ENCODE peak calls at places on chromosomes 5 and 9, in eight cellular contexts. G is AG09319; Y is astrocyte of the cerebellum; L is SJSA1; C is endothelial cell; E is naive thymus-derived CD8-positive, alpha-beta T cell; B is head of caudate nucleus; U is stimulated activated CD4-positive, alpha-beta T cell treated with anti-CD3 and anti-CD28 coated beads, Interleukin-2, amount 100 ng/mL, for 48 hours. H is an unnamed sample.
A peak's percentile ranks its signal among the peaks of the same experiment; 100 is the strongest.

GRCh38 chr9:3939820-3940219 is 360.0 kb downstream of the GLIS3 start:
- DNase-seq in L (no peak), C (no peak), Y (no peak), G (no peak), B (no peak), U (no peak), E (no peak), H (no peak)

GRCh38 chr9:16726718-16727451 is 143.6 kb downstream of the BNC2 start:
- DNase-seq in G (peak; percentile 32), E (no peak), C (peak; percentile 82), L (peak; percentile 71), U (no peak), Y (peak; percentile 55), B (peak; percentile 5), H (peak; percentile 92)

GRCh38 chr9:15837079-15837679 is 284.3 kb downstream of the CCDC171 start:
- DNase-seq in L (peak; percentile 27), G (peak; percentile 12), Y (peak; percentile 48), B (no peak), U (peak; percentile 21), E (no peak), C (peak; percentile 49), H (no peak)

GRCh38 chr5:121055586-121055985 is 591.5 kb downstream of the PRR16 start:
- DNase-seq in U (no peak), B (no peak), G (no peak), E (no peak), L (no peak), Y (no peak), C (no peak), H (no peak)

GRCh38 chr5:127015716-127016115 is 14.6 kb downstream of the MARCHF3 start:
- DNase-seq in U (no peak), C (no peak), B (no peak), E (no peak), G (no peak), L (no peak), Y (no peak), H (no peak)

GRCh38 chr5:121949885-121950284 is 11.9 kb upstream of the SRFBP1 start:
- DNase-seq in U (no peak), L (no peak), B (no peak), C (peak; percentile 49), Y (peak; percentile 47), G (no peak), E (no peak), H (peak; percentile 28)

GRCh38 chr5:11904270-11904906 is at the start of gene CTNND2:
- DNase-seq in U (no peak), Y (peak; percentile 73), E (no peak), G (no peak), C (peak; percentile 71), B (peak; percentile 30), L (no peak), H (peak; percentile 53)

GRCh38 chr5:115379622-115380344 is 83.3 kb upstream of the CCDC112 start:
- DNase-seq in B (no peak), L (no peak), Y (no peak), C (no peak), G (no peak), E (no peak), U (no peak), H (no peak)

GRCh38 chr9:113228130-113228665 is 6.9 kb downstream of the SLC31A1 start:
- DNase-seq in E (peak; percentile 11), Y (no peak), U (no peak), B (no peak), L (no peak), G (no peak), C (no peak), H (no peak)

GRCh38 chr5:154274828-154275185 is 84.3 kb downstream of the GALNT10 start:
- DNase-seq in C (no peak), B (no peak), L (peak; percentile 24), U (no peak), Y (no peak), G (no peak), E (no peak), H (no peak)

GRCh38 chr5:21680196-21680595 is 1172.9 kb downstream of the CDH12 start:
- DNase-seq in Y (peak; percentile 91), L (no peak), U (no peak), C (no peak), G (no peak), B (no peak), E (no peak), H (no peak)

GRCh38 chr9:87035868-87036267 is 88.6 kb upstream of the GAS1 start:
- DNase-seq in U (no peak), B (no peak), Y (no peak), L (no peak), G (no peak), C (no peak), E (no peak), H (no peak)

GRCh38 chr9:94746541-94747505 is 20.3 kb downstream of the AOPEP start:
- DNase-seq in G (no peak), U (no peak), L (no peak), B (no peak), Y (no peak), E (no peak), C (no peak), H (no peak)

GRCh38 chr5:125049721-125050357 is 303.4 kb upstream of the ZNF608 start:
- DNase-seq in C (no peak), L (no peak), U (no peak), G (no peak), E (no peak), B (no peak), Y (no peak), H (no peak)

GRCh38 chr5:122126177-122126701 is 3.1 kb upstream of the ZNF474 start:
- DNase-seq in B (no peak), Y (peak; percentile 64), G (peak; percentile 36), U (no peak), L (peak; percentile 49), E (no peak), C (no peak), H (no peak)

GRCh38 chr9:115126406-115126805 is 8.4 kb upstream of the TNC start:
- DNase-seq in Y (no peak), C (no peak), G (no peak), L (no peak), E (no peak), B (no peak), U (no peak), H (no peak)

GRCh38 chr5:171371326-171371725 is 16.3 kb upstream of the NPM1 start:
- DNase-seq in B (no peak), Y (no peak), G (no peak), C (no peak), E (no peak), U (no peak), L (no peak), H (peak; percentile 62)

GRCh38 chr5:162372265-162372664 is 304.7 kb downstream of the GABRG2 start:
- DNase-seq in L (no peak), G (no peak), U (no peak), Y (no peak), C (no peak), B (no peak), E (no peak), H (no peak)

GRCh38 chr5:126003309-126003708 is 419.9 kb upstream of the GRAMD2B start:
- DNase-seq in Y (peak; percentile 99), L (no peak), E (no peak), C (no peak), U (no peak), G (peak; percentile 49), B (no peak), H (peak; percentile 12)

GRCh38 chr5:141835928-141836667 is 42.1 kb downstream of the PCDH1 start:
- DNase-seq in G (no peak), C (no peak), E (no peak), U (no peak), B (no peak), L (no peak), Y (no peak), H (no peak)

GRCh38 chr9:124012368-124013262 is 1.0 kb downstream of the LHX2 start:
- DNase-seq in U (no peak), Y (no peak), G (no peak), E (no peak), B (no peak), L (no peak), C (no peak), H (peak; percentile 74)

GRCh38 chr9:134057751-134058701 is 9.8 kb downstream of the BRD3 start:
- DNase-seq in E (no peak), U (no peak), G (no peak), B (no peak), C (no peak), L (no peak), Y (no peak), H (no peak)

GRCh38 chr9:36110434-36110833 is 26.1 kb upstream of the GLIPR2 start:
- DNase-seq in Y (no peak), L (no peak), U (no peak), B (no peak), G (no peak), E (no peak), C (no peak), H (no peak)

GRCh38 chr9:133986774-133987454 is 5.2 kb downstream of the VAV2 start:
- DNase-seq in C (no peak), E (no peak), B (no peak), U (no peak), L (no peak), G (no peak), Y (no peak), H (no peak)

GRCh38 chr5:76397200-76397599 is 5.9 kb upstream of the IQGAP2 start:
- DNase-seq in C (no peak), Y (no peak), B (no peak), L (no peak), G (no peak), U (no peak), E (no peak), H (no peak)

GRCh38 chr5:178339272-178339671 is 106.7 kb upstream of the PHYKPL start:
- DNase-seq in G (no peak), E (no peak), L (no peak), Y (no peak), B (no peak), U (no peak), C (no peak), H (no peak)

GRCh38 chr5:98157368-98157767 is 616.1 kb upstream of the RGMB start:
- DNase-seq in Y (no peak), E (no peak), B (no peak), L (no peak), U (no peak), G (no peak), C (no peak), H (no peak)

GRCh38 chr5:543755-544674 is 19.8 kb upstream of the SLC9A3 start:
- DNase-seq in Y (no peak), L (no peak), E (no peak), G (no peak), B (peak; percentile 8), C (no peak), U (peak; percentile 22), H (peak; percentile 60)

GRCh38 chr5:176446884-176447537 is 1.2 kb upstream of the FAF2 start:
- DNase-seq in C (peak; percentile 15), E (peak; percentile 14), G (no peak), U (no peak), B (no peak), Y (no peak), L (no peak), H (no peak)

GRCh38 chr9:120475341-120475740 is 104.6 kb downstream of the CDK5RAP2 start:
- DNase-seq in E (no peak), U (no peak), L (no peak), Y (peak; percentile 29), C (no peak), B (no peak), G (peak; percentile 91), H (no peak)

H was measured in posterior cingulate gyrus.